ENCODE peak calls at places on chromosomes 13 and 19, in four cellular contexts. Z is astrocyte of the spinal cord; O is epithelial cell of esophagus; Y is stimulated activated CD8-positive, alpha-beta memory T cell treated with anti-CD3 and anti-CD28 coated beads, Interleukin-7, amount 100 ng/mL, for 4 hours. I is an unnamed sample.

GRCh38 chr13:49996166-49996915 is 501 bp upstream of the TRIM13 start:
- DNase-seq in Z (peak; percentile 94), O (peak; percentile 95), Y (peak; percentile 71), I (peak; percentile 84)

GRCh38 chr19:13014101-13014920 is 19.0 kb downstream of the NFIX start:
- DNase-seq in Z (no peak), O (no peak), Y (no peak), I (no peak)

GRCh38 chr19:32367948-32368536 is 22.6 kb downstream of the ZNF507 start:
- DNase-seq in Z (no peak), O (no peak), Y (no peak), I (no peak)

GRCh38 chr13:54593504-54593903 is 1564.9 kb downstream of the OLFM4 start:
- DNase-seq in Z (no peak), O (no peak), Y (no peak), I (no peak)

GRCh38 chr19:2625434-2625833 is 77.1 kb downstream of the GNG7 start:
- DNase-seq in Z (no peak), O (no peak), Y (no peak), I (no peak)

GRCh38 chr19:50793558-50794065 is 3.4 kb downstream of the ACP4 start:
- DNase-seq in Z (no peak), O (no peak), Y (no peak), I (no peak)

GRCh38 chr13:91157273-91158014 is 190.0 kb upstream of the MIR17HG start:
- DNase-seq in Z (no peak), O (no peak), Y (no peak), I (no peak)

GRCh38 chr19:2171349-2172145 is 7.8 kb downstream of the DOT1L start:
- DNase-seq in Z (no peak), O (no peak), Y (peak; percentile 81), I (peak; percentile 71)

GRCh38 chr19:54473071-54473941 is at the start of gene CDC42EP5:
- DNase-seq in Z (peak; percentile 85), O (peak; percentile 51), Y (no peak), I (no peak)

GRCh38 chr13:31331051-31331450 is 131.3 kb downstream of the B3GLCT start:
- DNase-seq in Z (no peak), O (no peak), Y (no peak), I (no peak)

GRCh38 chr19:4183967-4184717 is 1.7 kb downstream of the ANKRD24 start:
- DNase-seq in Z (no peak), O (no peak), Y (no peak), I (no peak)

I was measured in effector memory CD4-positive, alpha-beta T cell.